ENCODE peak calls at places on chromosomes 2 and 18, in eight cellular contexts. X, I, P, F, W, B, G and C are unnamed samples. For H3K4me1, the result is how much of the 10 kb centered on the place peaks cover.

GRCh38 chr2:233100192-233100998 is 40.3 kb downstream of the INPP5D start:
- DNase-seq in X (no peak), W (no peak), I (no peak), B (no peak), P (no peak), G (peak), F (peak), C (peak)

GRCh38 chr2:158893057-158893456 is 75.4 kb upstream of the TANC1 start:
- DNase-seq in P (peak), I (no peak), W (no peak), X (no peak), F (no peak), B (no peak), G (no peak), C (no peak)

GRCh38 chr2:204507636-204508035 is 37.6 kb upstream of the PARD3B start:
- DNase-seq in B (no peak), X (no peak), F (no peak), W (no peak), P (no peak), I (no peak), G (no peak), C (no peak)

GRCh38 chr2:149743842-149744468 is 156.4 kb upstream of the MMADHC start:
- DNase-seq in G (peak), I (no peak), W (no peak), P (peak), X (no peak), F (no peak), B (no peak), C (no peak)

GRCh38 chr2:33598472-33599174 is 476 bp downstream of the FAM98A start:
- DNase-seq in P (peak), X (no peak), I (no peak), B (no peak), G (peak), F (no peak), W (peak), C (peak)

GRCh38 chr2:25103287-25103871 is 61.5 kb downstream of the EFR3B start:
- DNase-seq in F (no peak), B (no peak), W (no peak), G (no peak), I (no peak), P (peak), X (no peak), C (no peak)

GRCh38 chr2:11481426-11481788 is 15.4 kb upstream of the E2F6 start:
- DNase-seq in I (no peak), W (no peak), X (no peak), F (no peak), P (no peak), G (no peak), B (no peak), C (no peak)

GRCh38 chr2:173652311-173652710 is 297.6 kb downstream of the CDCA7 start:
- DNase-seq in P (peak), G (no peak), B (peak), W (no peak), I (no peak), F (no peak), X (no peak), C (no peak)

GRCh38 chr2:219475697-219476604 is 22.7 kb upstream of the GMPPA start:
- DNase-seq in W (peak), P (peak), F (peak), I (peak), B (no peak), X (peak), G (peak), C (peak)

GRCh38 chr18:23336072-23336471 is 117.0 kb upstream of the RIOK3 start:
- DNase-seq in I (no peak), P (no peak), X (no peak), G (no peak), F (no peak), B (no peak), W (no peak), C (no peak)

GRCh38 chr18:48022531-48023330 is 92.3 kb upstream of the SMAD2 start:
- DNase-seq in B (peak), W (no peak), F (peak), G (no peak), I (peak), P (peak), X (no peak), C (no peak)

GRCh38 chr2:191417746-191418145 is 172.5 kb downstream of the MYO1B start:
- DNase-seq in G (no peak), P (no peak), W (no peak), X (no peak), I (no peak), B (no peak), F (no peak), C (no peak)

GRCh38 chr18:56083097-56083865 is 495.3 kb upstream of the TCF4 start:
- DNase-seq in X (no peak), W (no peak), G (no peak), I (no peak), B (no peak), P (peak), F (no peak), C (no peak)

GRCh38 chr2:108403494-108403893 is 25.7 kb downstream of the SULT1C4 start:
- DNase-seq in G (no peak), W (no peak), P (peak), F (no peak), I (no peak), B (no peak), X (no peak), C (no peak)

GRCh38 chr2:217924346-217924901 is 78.4 kb downstream of the TNS1 start:
- DNase-seq in W (no peak), P (no peak), F (no peak), X (no peak), G (no peak), I (no peak), B (no peak), C (no peak)
- H3K4me1 ChIP-seq in W (half or more), P (half or more), F (under half), X (half or more), G (under half), I (under half), B (under half), C (under half)

GRCh38 chr2:17545680-17546613 is 5.5 kb downstream of the VSNL1 start:
- DNase-seq in X (no peak), B (no peak), P (no peak), I (no peak), W (no peak), F (no peak), G (no peak), C (no peak)
- H3K4me1 ChIP-seq in X (under half), B (under half), P (under half), I (under half), W (under half), F (under half), G (under half), C (under half)

GRCh38 chr2:97688062-97688827 is 18.7 kb downstream of the C2orf92 start:
- DNase-seq in F (no peak), I (no peak), B (no peak), X (no peak), P (no peak), G (no peak), W (no peak), C (no peak)
- H3K4me1 ChIP-seq in F (under half), I (under half), B (under half), X (under half), P (under half), G (under half), W (under half), C (under half)

GRCh38 chr2:20574423-20574911 is 76.4 kb downstream of the HS1BP3 start:
- DNase-seq in W (no peak), P (no peak), I (no peak), B (no peak), X (no peak), F (no peak), G (no peak), C (no peak)

GRCh38 chr2:20574930-20575329 is 76.0 kb downstream of the HS1BP3 start:
- DNase-seq in G (no peak), F (no peak), B (no peak), P (no peak), I (no peak), W (no peak), X (no peak), C (no peak)

GRCh38 chr2:20575935-20576597 is 74.8 kb downstream of the HS1BP3 start:
- DNase-seq in B (no peak), I (no peak), W (no peak), G (no peak), X (no peak), P (no peak), F (no peak), C (no peak)

GRCh38 chr2:20576598-20577115 is 74.2 kb downstream of the HS1BP3 start:
- DNase-seq in F (peak), X (no peak), B (no peak), G (peak), W (no peak), I (peak), P (no peak), C (no peak)

GRCh38 chr2:20575414-20575813 is 75.5 kb downstream of the HS1BP3 start:
- DNase-seq in X (no peak), P (no peak), I (no peak), B (no peak), G (no peak), F (no peak), W (no peak), C (no peak)
- H3K4me1 ChIP-seq in X (half or more), P (under half), I (under half), B (under half), G (under half), F (under half), W (under half), C (under half)

GRCh38 chr18:28043631-28044030 is 133.3 kb downstream of the CDH2 start:
- DNase-seq in F (no peak), X (no peak), W (no peak), I (no peak), P (no peak), G (no peak), B (no peak), C (no peak)
- H3K4me1 ChIP-seq in F (under half), X (under half), W (under half), I (under half), P (under half), G (under half), B (under half), C (under half)

GRCh38 chr2:226796840-226797288 is 2.8 kb downstream of the IRS1 start:
- DNase-seq in I (no peak), W (no peak), B (no peak), P (peak), F (no peak), G (no peak), X (peak), C (no peak)
- H3K4me1 ChIP-seq in I (under half), W (half or more), B (half or more), P (under half), F (under half), G (under half), X (half or more), C (under half)

GRCh38 chr2:28399289-28399688 is 6.6 kb downstream of the FOSL2 start:
- DNase-seq in I (no peak), W (no peak), F (no peak), X (no peak), G (no peak), P (no peak), B (no peak), C (no peak)
- H3K4me1 ChIP-seq in I (under half), W (half or more), F (under half), X (half or more), G (half or more), P (under half), B (under half), C (under half)

GRCh38 chr2:53941749-53942148 is 29.0 kb downstream of the PSME4 start:
- DNase-seq in I (no peak), W (no peak), B (no peak), F (no peak), P (no peak), X (no peak), G (no peak), C (no peak)

GRCh38 chr2:53945538-53945937 is 25.3 kb downstream of the PSME4 start:
- DNase-seq in X (no peak), B (no peak), I (no peak), W (no peak), P (no peak), F (no peak), G (no peak), C (no peak)

GRCh38 chr2:53942280-53942679 is 28.5 kb downstream of the PSME4 start:
- DNase-seq in B (no peak), F (no peak), X (no peak), P (no peak), W (no peak), G (no peak), I (no peak), C (no peak)

GRCh38 chr2:53939656-53940055 is 31.1 kb downstream of the PSME4 start:
- DNase-seq in B (no peak), G (no peak), P (peak), F (no peak), W (no peak), X (no peak), I (no peak), C (no peak)

GRCh38 chr2:53944542-53944941 is 26.3 kb downstream of the PSME4 start:
- DNase-seq in B (no peak), X (no peak), G (no peak), F (no peak), P (no peak), I (no peak), W (no peak), C (no peak)
- H3K4me1 ChIP-seq in B (under half), X (under half), G (under half), F (under half), P (under half), I (under half), W (under half), C (under half)

GRCh38 chr2:68206779-68207178 is 45.6 kb downstream of the PPP3R1 start:
- DNase-seq in P (no peak), X (no peak), I (no peak), G (no peak), W (no peak), F (no peak), B (no peak), C (no peak)
- H3K4me1 ChIP-seq in P (under half), X (half or more), I (under half), G (half or more), W (under half), F (under half), B (under half), C (under half)

GRCh38 chr2:63053889-63054725 is 3.5 kb downstream of the OTX1 start:
- DNase-seq in F (no peak), G (no peak), X (no peak), I (no peak), B (no peak), W (no peak), P (no peak), C (no peak)

GRCh38 chr2:63050916-63051794 is 525 bp downstream of the OTX1 start:
- DNase-seq in P (no peak), F (no peak), W (no peak), B (no peak), I (no peak), X (no peak), G (no peak), C (no peak)

GRCh38 chr2:63053235-63053888 is 2.7 kb downstream of the OTX1 start:
- DNase-seq in F (no peak), I (no peak), G (no peak), B (no peak), P (no peak), X (no peak), W (no peak), C (no peak)

GRCh38 chr2:63051795-63052333 is 1.2 kb downstream of the OTX1 start:
- DNase-seq in P (no peak), X (no peak), B (no peak), G (no peak), W (no peak), I (no peak), F (no peak), C (no peak)

GRCh38 chr2:63052411-63053234 is 2.0 kb downstream of the OTX1 start:
- DNase-seq in X (no peak), I (no peak), W (no peak), G (no peak), P (no peak), B (no peak), F (no peak), C (no peak)
- H3K4me1 ChIP-seq in X (half or more), I (under half), W (half or more), G (half or more), P (under half), B (under half), F (under half), C (half or more)